ENCODE peak calls at places on chromosomes 7 and 10, in five cellular contexts. G is fibroblast of lung, E is PC-3, R is GM23248, Q is tibial nerve. I is an unnamed sample. For H3K4me1, the result is how much of the 10 kb centered on the place peaks cover.

GRCh38 chr10:21526184-21526951 is 886 bp upstream of the SKIDA1 start:
- DNase-seq in G (peak), E (peak), R (peak), Q (peak), I (peak)

GRCh38 chr7:26159243-26159642 is 7.2 kb downstream of the NFE2L3 start:
- DNase-seq in G (no peak), E (peak), R (no peak), Q (no peak), I (no peak)

GRCh38 chr7:26567263-26567662 is 275.6 kb downstream of the SNX10 start:
- DNase-seq in G (no peak), E (peak), R (no peak), Q (no peak), I (no peak)

GRCh38 chr7:21542891-21543527 is at the start of gene DNAH11:
- DNase-seq in G (peak), E (peak), R (peak), Q (no peak), I (no peak)

GRCh38 chr7:114663502-114663901 is 248.9 kb downstream of the FOXP2 start:
- DNase-seq in G (peak), E (peak), R (peak), Q (no peak), I (no peak)

GRCh38 chr7:158320328-158320727 is 267.3 kb downstream of the PTPRN2 start:
- DNase-seq in G (no peak), E (no peak), R (no peak), Q (no peak), I (no peak)

GRCh38 chr7:69002416-69002815 is 595.9 kb upstream of the AUTS2 start:
- DNase-seq in G (peak), E (no peak), R (peak), Q (no peak), I (no peak)

GRCh38 chr7:85070967-85071628 is 115.8 kb downstream of the SEMA3D start:
- DNase-seq in G (peak), E (peak), R (peak), Q (no peak), I (peak)

GRCh38 chr7:149020483-149020882 is 7.8 kb downstream of the PDIA4 start:
- DNase-seq in G (no peak), E (no peak), R (no peak), Q (no peak), I (no peak)

GRCh38 chr7:39248041-39248692 is 270.5 kb downstream of the POU6F2 start:
- DNase-seq in G (no peak), E (no peak), R (no peak), Q (no peak), I (no peak)

GRCh38 chr7:132063800-132064199 is 507.4 kb upstream of the PODXL start:
- DNase-seq in G (no peak), E (no peak), R (no peak), Q (no peak), I (no peak)

GRCh38 chr10:89279449-89279869 is 22.4 kb upstream of the IFIT2 start:
- DNase-seq in G (peak), E (peak), R (no peak), Q (no peak), I (peak)

GRCh38 chr7:74372511-74373111 is 81.1 kb upstream of the GTF2IRD1 start:
- DNase-seq in G (peak), E (no peak), R (no peak), Q (no peak), I (no peak)

GRCh38 chr10:30591249-30591670 is 38.3 kb downstream of the LYZL2 start:
- DNase-seq in G (peak), E (peak), R (peak), Q (no peak), I (no peak)

GRCh38 chr7:137932881-137933269 is 69.0 kb downstream of the CREB3L2 start:
- DNase-seq in G (peak), E (peak), R (peak), Q (no peak), I (peak)

GRCh38 chr10:88070080-88070880 is 206.9 kb downstream of the PTEN start:
- DNase-seq in G (no peak), E (no peak), R (no peak), Q (no peak), I (no peak)

GRCh38 chr10:17026686-17027485 is 102.7 kb downstream of the CUBN start:
- DNase-seq in G (peak), E (peak), R (peak), Q (no peak), I (peak)

DNA sequence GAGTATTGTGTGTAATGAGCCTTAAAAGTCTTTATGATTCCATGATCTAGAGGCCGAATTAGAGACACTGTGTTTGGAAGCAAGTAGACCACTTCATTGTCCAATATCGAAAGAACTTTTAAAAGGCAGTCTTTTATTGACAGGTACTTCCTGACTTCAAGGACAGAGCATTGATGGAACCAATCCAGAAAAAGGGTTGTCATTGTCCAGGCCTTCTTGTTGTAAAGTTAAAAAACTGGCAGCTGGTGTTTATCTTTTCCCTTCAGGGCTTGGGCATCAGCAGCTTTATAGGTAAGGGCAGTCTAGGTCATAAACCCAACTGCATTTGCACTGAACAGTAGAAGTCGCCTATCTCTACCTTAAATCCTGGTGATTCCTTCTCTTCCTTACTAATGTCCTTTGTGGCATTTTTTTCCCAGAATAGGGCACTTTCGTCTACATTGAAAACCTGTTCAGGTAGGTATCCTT is 95.6 kb downstream of the ST7 start:
- DNase-seq in G (no peak), E (no peak), R (no peak), Q (no peak), I (no peak)
- H3K4me1 ChIP-seq in G (under half), E (under half), R (under half), Q (under half), I (under half)

GRCh38 chr7:42914009-42914725 is 2.3 kb upstream of the C7orf25 start:
- DNase-seq in G (peak), E (no peak), R (peak), Q (no peak), I (no peak)
- H3K4me1 ChIP-seq in G (under half), E (under half), R (under half), Q (under half), I (under half)

DNA sequence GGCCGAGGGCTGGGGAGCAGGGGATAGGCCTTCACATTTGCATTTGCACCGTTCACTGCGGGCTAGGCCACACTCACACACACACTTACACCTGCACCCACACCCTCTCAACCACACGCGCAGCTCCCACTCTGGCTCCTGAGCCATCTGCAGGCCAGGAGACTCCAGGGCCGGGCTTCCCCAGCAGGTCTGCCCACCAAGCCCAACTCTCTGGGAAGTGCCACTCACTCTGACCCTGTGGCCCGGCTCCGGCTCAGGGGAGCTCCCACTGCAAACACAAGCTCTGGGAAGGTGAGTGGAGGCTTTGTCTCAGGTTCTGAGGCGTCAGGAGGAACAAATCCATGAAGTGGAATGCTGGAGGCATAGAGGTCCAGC is 157.9 kb downstream of the NRF1 start:
- DNase-seq in G (no peak), E (no peak), R (no peak), Q (no peak), I (no peak)
- H3K4me1 ChIP-seq in G (under half), E (under half), R (under half), Q (under half), I (under half)

GRCh38 chr7:142961595-142961972 is 579 bp downstream of the KEL start:
- DNase-seq in G (no peak), E (no peak), R (no peak), Q (no peak), I (no peak)

GRCh38 chr7:142956951-142957623 is 5.1 kb downstream of the KEL start:
- DNase-seq in G (no peak), E (peak), R (no peak), Q (no peak), I (peak)

GRCh38 chr7:142957723-142958122 is 4.4 kb downstream of the KEL start:
- DNase-seq in G (no peak), E (peak), R (no peak), Q (no peak), I (no peak)

GRCh38 chr7:142960955-142961512 is 1.1 kb downstream of the KEL start:
- DNase-seq in G (no peak), E (peak), R (no peak), Q (no peak), I (no peak)

DNA sequence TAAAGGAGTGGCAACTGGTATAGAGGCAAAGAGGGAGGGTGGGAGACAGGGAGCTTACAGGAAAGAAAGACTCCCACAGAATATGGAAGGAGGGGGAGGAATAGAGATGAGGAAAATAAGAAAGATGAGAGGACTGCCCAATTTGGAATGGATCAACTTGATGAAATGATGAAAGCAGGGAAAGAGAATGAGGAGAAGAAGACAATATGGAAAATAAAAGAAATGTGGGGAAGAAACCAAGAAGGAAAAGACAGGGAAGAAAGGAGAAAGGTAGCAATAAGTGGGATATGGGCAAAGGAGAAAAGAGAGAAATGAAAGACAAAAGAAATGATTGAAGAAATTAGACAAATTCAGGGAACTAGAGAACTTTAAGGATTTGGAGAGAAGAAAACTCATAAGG is 3.0 kb downstream of the KEL start:
- DNase-seq in G (no peak), E (no peak), R (no peak), Q (no peak), I (no peak)
- H3K4me1 ChIP-seq in G (under half), E (under half), R (under half), Q (under half), I (under half)

GRCh38 chr10:44398271-44398670 is 13.4 kb upstream of the CXCL12 start:
- DNase-seq in G (no peak), E (no peak), R (no peak), Q (no peak), I (no peak)

GRCh38 chr10:44400553-44400952 is 15.7 kb upstream of the CXCL12 start:
- DNase-seq in G (no peak), E (no peak), R (no peak), Q (no peak), I (no peak)

GRCh38 chr10:44399478-44400451 is 14.9 kb upstream of the CXCL12 start:
- DNase-seq in G (no peak), E (no peak), R (peak), Q (no peak), I (no peak)

GRCh38 chr10:44397476-44398225 is 12.8 kb upstream of the CXCL12 start:
- DNase-seq in G (no peak), E (peak), R (peak), Q (no peak), I (no peak)

DNA sequence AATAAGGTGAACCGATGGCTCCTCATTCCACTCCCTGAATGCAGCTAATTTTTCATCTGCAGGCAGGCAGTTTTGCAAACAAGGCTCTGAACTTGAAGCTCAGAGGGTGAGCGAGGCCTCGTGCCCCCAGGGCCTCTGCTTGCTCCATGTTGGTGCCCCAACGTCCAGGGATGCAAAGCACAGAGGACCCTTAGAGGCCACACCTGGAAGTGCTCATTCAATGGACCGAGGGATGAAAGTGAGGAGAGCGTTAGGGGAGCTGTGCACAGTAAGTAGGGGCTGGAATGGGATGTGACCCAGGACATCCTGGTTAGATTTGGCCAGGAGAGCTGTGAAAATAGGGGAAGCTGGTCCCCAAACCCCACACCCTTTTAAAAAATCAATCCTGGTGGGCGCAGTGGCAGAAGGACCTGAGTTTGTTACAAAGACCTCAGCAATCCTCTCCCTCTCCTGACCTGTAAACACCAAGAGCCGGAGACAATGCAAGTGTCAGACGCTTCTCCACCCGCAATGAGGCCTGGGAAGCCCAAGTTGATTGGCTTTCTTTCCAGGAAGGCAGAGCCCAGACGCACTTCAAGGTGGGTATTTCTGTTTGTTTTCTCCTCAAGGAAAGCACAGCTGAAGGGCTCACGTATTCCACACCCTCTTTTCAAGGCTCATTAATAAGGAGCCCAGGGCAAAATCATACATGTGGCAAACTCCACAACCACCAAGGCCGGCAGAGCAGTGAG is 14.0 kb upstream of the CXCL12 start:
- DNase-seq in G (no peak), E (no peak), R (no peak), Q (no peak), I (no peak)
- H3K4me1 ChIP-seq in G (under half), E (under half), R (under half), Q (under half), I (under half)

GRCh38 chr10:102624751-102625330 is 19.4 kb upstream of the TRIM8 start:
- DNase-seq in G (no peak), E (no peak), R (no peak), Q (no peak), I (no peak)
- H3K4me1 ChIP-seq in G (under half), E (under half), R (under half), Q (half or more), I (under half)

DNA sequence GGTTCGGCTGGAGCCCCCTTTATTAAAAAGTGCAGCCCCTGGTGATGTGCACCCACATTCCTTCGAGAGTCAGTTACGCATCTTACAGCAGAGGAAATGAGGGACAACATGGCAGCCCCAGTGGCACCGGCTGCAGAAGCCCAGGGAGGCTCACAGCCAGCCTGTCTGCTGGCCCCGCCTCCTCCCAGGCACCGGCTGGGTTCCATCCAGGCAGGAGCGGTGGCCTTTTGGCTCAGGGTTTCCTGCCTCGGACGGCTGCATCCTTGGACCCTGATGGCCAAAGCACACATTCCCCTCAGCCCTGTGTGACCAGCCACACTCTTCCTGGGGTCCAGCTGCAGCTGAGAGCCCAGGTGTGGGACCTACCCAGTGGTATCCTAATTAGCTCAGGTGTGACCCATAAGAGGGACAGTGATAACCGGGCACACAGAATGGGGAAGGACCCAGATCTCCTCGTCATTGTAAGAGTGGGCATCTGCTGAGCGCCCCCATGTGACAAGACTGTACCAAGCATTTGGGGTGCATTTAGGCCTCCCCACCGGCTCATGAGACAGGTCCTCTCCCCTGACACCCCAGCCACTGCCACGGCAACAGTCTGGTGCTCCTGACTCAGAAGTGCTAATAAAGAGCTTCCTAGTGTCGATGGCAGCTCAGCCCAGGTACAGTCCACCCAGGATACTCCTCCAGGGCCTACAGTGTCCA is 63.3 kb upstream of the CHST15 start:
- DNase-seq in G (no peak), E (no peak), R (no peak), Q (no peak), I (no peak)
- H3K4me1 ChIP-seq in G (under half), E (under half), R (under half), Q (under half), I (under half)

DNA sequence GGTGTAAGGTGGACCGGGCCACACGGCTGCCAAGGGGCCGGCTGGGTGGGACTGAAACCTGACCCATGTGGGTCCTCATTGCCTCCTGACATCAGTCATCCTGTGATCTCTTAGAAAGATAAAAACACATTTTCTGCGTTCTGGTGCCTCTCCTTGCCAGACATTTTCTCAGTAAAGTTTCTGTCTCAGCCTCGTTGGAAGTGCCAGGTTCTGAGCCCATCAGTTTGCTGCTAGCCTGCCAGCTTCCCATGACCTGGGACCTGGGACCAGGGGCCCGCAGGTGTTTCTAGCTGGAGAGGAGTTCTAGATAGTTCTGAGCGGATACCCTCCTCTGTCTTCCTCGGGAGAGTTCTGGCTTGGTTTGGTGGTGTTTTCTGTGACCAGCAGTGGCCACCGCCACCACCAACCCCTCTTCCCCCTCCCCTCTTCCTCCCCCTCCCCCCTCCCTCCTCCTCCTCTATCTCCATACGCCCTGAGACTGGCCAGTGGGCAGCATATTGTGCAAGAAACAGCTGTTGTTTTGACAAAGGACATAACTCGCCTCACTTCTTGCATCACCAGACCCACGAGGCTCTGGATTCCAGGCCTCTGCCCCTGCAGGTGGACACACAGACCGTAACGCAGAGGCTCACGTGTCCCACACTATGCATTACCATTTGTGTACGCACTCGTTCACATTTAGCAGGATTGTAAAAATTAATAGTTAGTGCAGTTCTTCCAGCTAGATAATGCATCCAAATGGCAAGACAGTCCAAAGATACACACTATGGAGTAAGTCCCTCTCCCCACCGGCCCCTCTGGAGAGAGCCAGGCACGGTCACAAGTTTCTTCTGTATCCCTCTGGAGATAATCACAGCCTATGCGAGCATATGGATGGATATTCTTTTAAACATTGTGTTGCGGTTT is 94.6 kb downstream of the CUX1 start:
- DNase-seq in G (peak), E (no peak), R (no peak), Q (peak), I (no peak)
- H3K4me1 ChIP-seq in G (under half), E (under half), R (under half), Q (under half), I (under half)

DNA sequence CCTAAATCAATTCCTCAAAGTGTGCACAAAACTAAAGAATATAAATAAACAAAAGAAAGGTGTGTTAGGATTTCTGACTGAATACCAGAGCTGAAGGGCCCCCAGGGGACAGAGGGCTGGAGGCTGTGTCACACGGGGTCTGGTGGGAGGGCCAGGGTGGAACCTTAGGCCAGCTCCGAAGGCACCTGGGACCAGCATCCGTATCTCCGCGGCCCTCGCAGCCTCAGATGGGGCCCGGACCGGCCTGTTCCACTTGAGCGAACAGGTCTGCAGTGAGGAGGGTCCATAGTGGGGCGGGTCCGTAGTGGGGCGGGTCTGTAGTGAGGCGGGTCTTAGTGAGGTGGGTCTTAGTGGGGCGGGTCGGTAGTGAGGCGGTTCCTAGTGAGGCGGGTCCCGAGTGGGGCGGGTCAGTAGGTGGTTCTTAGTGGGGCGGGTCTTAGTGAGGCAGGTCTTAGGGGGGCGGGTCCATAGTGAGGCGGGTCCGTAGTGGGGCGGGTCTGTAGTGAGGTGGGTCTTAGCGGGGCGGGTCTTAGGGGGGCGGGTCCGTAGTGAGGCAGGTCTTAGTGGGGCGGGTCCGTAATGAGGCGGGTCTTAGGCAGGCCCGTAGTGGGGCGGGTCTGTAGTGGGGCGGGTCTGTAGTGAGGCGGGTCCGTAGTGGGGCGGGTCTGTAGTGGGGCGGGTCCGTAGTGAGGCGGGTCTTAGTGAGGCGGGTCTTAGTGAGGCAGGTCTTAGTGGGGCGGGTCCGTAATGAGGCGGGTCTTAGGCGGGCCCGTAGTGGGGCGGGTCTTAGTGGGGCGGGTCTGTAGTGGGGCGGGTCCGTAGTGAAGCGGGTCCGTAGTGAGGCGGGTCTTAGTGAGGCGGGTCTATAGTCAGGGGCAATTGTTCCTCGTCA is 15.1 kb downstream of the GPR146 start:
- DNase-seq in G (peak), E (no peak), R (peak), Q (peak), I (no peak)
- H3K4me1 ChIP-seq in G (under half), E (under half), R (under half), Q (half or more), I (under half)

I was measured in foreskin keratinocyte.